ENCODE peak calls at places on chromosome 4, in five cellular contexts. Z, C, T, H and X are unnamed samples.

GRCh38 chr4:165426769-165427168 is 48.0 kb downstream of the CPE start:
- DNase-seq in C (no peak), H (no peak), T (no peak), Z (no peak), X (no peak)

GRCh38 chr4:73620115-73620792 is at the start of gene RASSF6:
- DNase-seq in C (peak), H (peak), T (peak), Z (no peak), X (peak)

GRCh38 chr4:169976951-169977350 is 49.2 kb downstream of the MFAP3L start:
- DNase-seq in Z (no peak), H (no peak), C (no peak), T (no peak), X (no peak)

GRCh38 chr4:12409507-12410190 is 981.0 kb upstream of the HS3ST1 start:
- DNase-seq in Z (peak), H (peak), T (no peak), C (no peak), X (no peak)

GRCh38 chr4:39616651-39617050 is 22.0 kb downstream of the SMIM14 start:
- DNase-seq in Z (no peak), H (peak), C (no peak), T (no peak), X (no peak)

GRCh38 chr4:63757919-63758318 is 651.3 kb downstream of the TECRL start:
- DNase-seq in T (no peak), C (no peak), Z (no peak), H (no peak), X (no peak)

GRCh38 chr4:25439913-25440477 is 62.9 kb downstream of the ANAPC4 start:
- DNase-seq in T (no peak), C (peak), H (peak), Z (peak), X (peak)

GRCh38 chr4:36772154-36772516 is 472.4 kb upstream of the NWD2 start:
- DNase-seq in C (no peak), H (no peak), T (no peak), Z (no peak), X (no peak)

GRCh38 chr4:815464-816146 is 10.3 kb downstream of the CPLX1 start:
- DNase-seq in Z (no peak), H (no peak), T (no peak), C (no peak), X (no peak)

GRCh38 chr4:52657630-52658501 is 1.2 kb downstream of the USP46 start:
- DNase-seq in H (peak), T (peak), Z (peak), C (peak), X (peak)

GRCh38 chr4:155271557-155271956 is 63.1 kb downstream of the NPY2R start:
- DNase-seq in T (no peak), Z (peak), C (peak), H (no peak), X (no peak)

GRCh38 chr4:153556441-153556815 is 90.3 kb downstream of the TMEM131L start:
- DNase-seq in Z (no peak), C (no peak), H (no peak), T (no peak), X (no peak)

GRCh38 chr4:145660064-145660463 is 19.9 kb upstream of the C4orf51 start:
- DNase-seq in H (no peak), T (no peak), Z (no peak), C (no peak), X (no peak)

GRCh38 chr4:133156096-133156495 is 7.0 kb downstream of the PCDH10 start:
- DNase-seq in H (no peak), T (no peak), Z (peak), C (no peak), X (no peak)

GRCh38 chr4:152535236-152535902 is 523 bp downstream of the FBXW7 start:
- DNase-seq in H (no peak), T (no peak), C (no peak), Z (peak), X (no peak)

GRCh38 chr4:179128299-179128698 is 1686.1 kb upstream of the AGA start:
- DNase-seq in H (no peak), Z (no peak), T (no peak), C (no peak), X (no peak)

GRCh38 chr4:22019676-22020075 is 71.1 kb upstream of the KCNIP4 start:
- DNase-seq in C (no peak), T (no peak), H (peak), Z (no peak), X (no peak)

GRCh38 chr4:153731239-153731638 is 28.6 kb downstream of the RNF175 start:
- DNase-seq in T (no peak), H (peak), C (no peak), Z (peak), X (no peak)

GRCh38 chr4:163878336-163879121 is 384.0 kb downstream of the TMA16 start:
- DNase-seq in T (no peak), Z (no peak), C (no peak), H (no peak), X (no peak)

GRCh38 chr4:89276296-89276695 is 31.3 kb downstream of the GPRIN3 start:
- DNase-seq in T (no peak), C (no peak), H (no peak), Z (no peak), X (no peak)

GRCh38 chr4:53962516-53963225 is 101.7 kb downstream of the CHIC2 start:
- DNase-seq in C (peak), T (no peak), H (no peak), Z (peak), X (no peak)

GRCh38 chr4:14176613-14177012 is 549.1 kb upstream of the BOD1L1 start:
- DNase-seq in H (no peak), Z (no peak), C (no peak), T (no peak), X (no peak)

GRCh38 chr4:75179510-75179909 is 246.6 kb downstream of the PARM1 start:
- DNase-seq in T (no peak), C (no peak), H (no peak), Z (peak), X (no peak)

GRCh38 chr4:67198757-67199156 is 346.5 kb downstream of the CENPC start:
- DNase-seq in C (no peak), H (no peak), Z (peak), T (no peak), X (peak)

DNA sequence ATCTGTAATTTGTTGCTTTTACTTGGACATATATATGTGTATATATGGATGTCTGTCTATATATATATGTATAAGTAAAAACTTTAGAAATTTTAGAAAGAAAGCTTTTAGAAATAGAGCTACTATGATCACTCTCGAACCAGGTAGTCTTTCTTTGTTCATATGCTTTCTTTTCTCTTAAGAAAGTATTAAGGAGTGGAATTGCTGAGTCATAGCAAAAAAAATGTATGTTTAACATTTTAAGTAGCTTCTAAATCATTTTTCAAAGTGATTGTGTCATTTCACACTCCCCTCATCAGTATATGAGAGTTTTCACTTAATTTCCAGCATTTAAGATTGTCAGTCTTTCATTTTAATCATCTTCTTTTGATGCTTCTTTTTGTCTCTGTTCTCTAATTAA is 447.9 kb upstream of the TECRL start:
- DNase-seq in Z (no peak), H (no peak), T (no peak), C (no peak), X (no peak)
- H3K23ac ChIP-seq in Z (no peak), H (no peak), T (no peak), C (no peak), X (no peak)

GRCh38 chr4:7971159-7971631 is 31.5 kb upstream of the AFAP1 start:
- DNase-seq in Z (no peak), H (peak), C (no peak), T (no peak), X (no peak)

GRCh38 chr4:7970031-7970946 is 30.6 kb upstream of the AFAP1 start:
- DNase-seq in C (no peak), H (peak), T (no peak), Z (peak), X (no peak)

GRCh38 chr4:7974425-7974824 is 34.8 kb upstream of the AFAP1 start:
- DNase-seq in C (no peak), H (no peak), T (no peak), Z (no peak), X (no peak)

GRCh38 chr4:7973545-7973981 is 33.9 kb upstream of the AFAP1 start:
- DNase-seq in T (no peak), Z (peak), H (peak), C (no peak), X (no peak)

GRCh38 chr4:7971881-7972500 is 32.3 kb upstream of the AFAP1 start:
- DNase-seq in Z (no peak), T (no peak), H (peak), C (no peak), X (no peak)
- H2BK12ac ChIP-seq in Z (peak), T (peak), H (peak), C (no peak), X (no peak)

GRCh38 chr4:2330119-2331042 is 68.5 kb upstream of the MXD4 start:
- DNase-seq in T (no peak), C (no peak), Z (peak), H (no peak), X (no peak)
- H3K23ac ChIP-seq in T (no peak), C (peak), Z (no peak), H (no peak), X (no peak)

GRCh38 chr4:6047130-6047673 is 29.0 kb upstream of the C4orf50 start:
- DNase-seq in H (peak), C (no peak), T (no peak), Z (no peak), X (peak)
- H2BK12ac ChIP-seq in H (no peak), C (no peak), T (no peak), Z (no peak), X (no peak)